ENCODE peak calls at places on chromosome X, in six cellular contexts. E is fibroblast of gingiva; I is stimulated activated CD4-positive, alpha-beta T cell treated with anti-CD3 and anti-CD28 coated beads, Interleukin-1b, Interleukin-23, amount 100 ng/mL, for 4 hours; R is iris pigment epithelial cell; B is Caco-2; W is activated T-helper 1 cell treated with anti-CD3 and anti-CD28 coated beads, Interleukin-12 subunit alpha, Interleukin-12 subunit beta, Interleukin-2, Interleukin-4 antibody, amounts not matched to agents 30 ng/mL and 10 ng/mL and 1 ng/mL, durations not matched to agents 14 hours and 24 hours and 36 hours. C is an unnamed sample.

GRCh38 chrX:9656277-9656676 is 109.4 kb downstream of the GPR143 start:
- DNase-seq in E (peak), I (no peak), R (peak), B (no peak), W (no peak), C (no peak)

GRCh38 chrX:23727206-23727605 is 15.9 kb downstream of the ACOT9 start:
- DNase-seq in E (no peak), I (no peak), R (no peak), B (no peak), W (no peak), C (no peak)

GRCh38 chrX:150763810-150764209 is 70.6 kb downstream of the MTMR1 start:
- DNase-seq in E (no peak), I (no peak), R (no peak), B (no peak), W (no peak), C (peak)

GRCh38 chrX:30215357-30215843 is at the start of gene MAGEB2:
- DNase-seq in E (no peak), I (no peak), R (no peak), B (no peak), W (no peak), C (no peak)

GRCh38 chrX:133781174-133781573 is 204.2 kb downstream of the GPC3 start:
- DNase-seq in E (no peak), I (no peak), R (no peak), B (no peak), W (no peak), C (no peak)

GRCh38 chrX:981791-982626 is 230.4 kb downstream of the CRLF2 start:
- DNase-seq in E (no peak), I (no peak), R (no peak), B (no peak), W (no peak), C (no peak)

GRCh38 chrX:119816300-119816699 is 24.9 kb upstream of the RPL39 start:
- DNase-seq in E (peak), I (no peak), R (no peak), B (no peak), W (no peak), C (peak)

GRCh38 chrX:78199851-78200250 is 60.4 kb upstream of the TAF9B start:
- DNase-seq in E (no peak), I (peak), R (peak), B (peak), W (no peak), C (peak)

GRCh38 chrX:110061138-110061537 is 58.2 kb downstream of the TMEM164 start:
- DNase-seq in E (peak), I (no peak), R (no peak), B (no peak), W (no peak), C (no peak)

GRCh38 chrX:71994601-71995000 is 84.0 kb downstream of the NHSL2 start:
- DNase-seq in E (no peak), I (no peak), R (no peak), B (no peak), W (no peak), C (peak)

GRCh38 chrX:20382518-20383291 is 116.0 kb upstream of the RPS6KA3 start:
- DNase-seq in E (peak), I (no peak), R (no peak), B (no peak), W (no peak), C (peak)